ENCODE peak calls at places on chromosomes 5 and 9, in six cellular contexts. B is CD8-positive, alpha-beta memory T cell; H is T47D; Z is HS-5; C is hepatocyte; I is immature natural killer cell. K is an unnamed sample.

GRCh38 chr5:168607946-168608345 is 28.8 kb upstream of the PANK3 start:
- DNase-seq in B (no peak), H (no peak), Z (no peak), C (no peak), I (no peak), K (no peak)

GRCh38 chr9:95286151-95286550 is 31.4 kb downstream of the FANCC start:
- DNase-seq in B (no peak), H (no peak), Z (no peak), C (no peak), I (no peak), K (no peak)

GRCh38 chr5:109516385-109516784 is 106.6 kb upstream of the PJA2 start:
- DNase-seq in B (no peak), H (no peak), Z (peak; percentile 30), C (no peak), I (no peak), K (no peak)

GRCh38 chr5:87829214-87829551 is 416.5 kb upstream of the CCNH start:
- DNase-seq in B (no peak), H (no peak), Z (peak; percentile 24), C (peak; percentile 54), I (no peak), K (peak; percentile 83)

GRCh38 chr9:21856301-21857094 is 54.1 kb downstream of the MTAP start:
- DNase-seq in B (no peak), H (no peak), Z (no peak), C (peak; percentile 13), I (no peak), K (peak; percentile 38)

GRCh38 chr5:112480501-112480900 is 61.4 kb upstream of the EPB41L4A start:
- DNase-seq in B (no peak), H (no peak), Z (no peak), C (no peak), I (no peak), K (no peak)

GRCh38 chr9:18296702-18297531 is 177.0 kb upstream of the ADAMTSL1 start:
- DNase-seq in B (no peak), H (no peak), Z (peak; percentile 32), C (no peak), I (no peak), K (no peak)

GRCh38 chr5:586751-587285 is 25.3 kb upstream of the CEP72 start:
- DNase-seq in B (no peak), H (no peak), Z (no peak), C (no peak), I (no peak), K (peak; percentile 67)

GRCh38 chr5:105773241-105773640 is 1897.5 kb downstream of the EFNA5 start:
- DNase-seq in B (no peak), H (no peak), Z (no peak), C (no peak), I (no peak), K (no peak)